ENCODE peak calls at places on chromosomes 7 and 10, in eight cellular contexts. O is GM12878, Q is breast epithelium, U is GM12892, Z is HCT116, K is HepG2, L is vagina, A is suprapubic skin. R is an unnamed sample.

GRCh38 chr7:152015600-152015999 is 9.9 kb upstream of the GALNT11 start:
- DNase-seq in O (no peak), Q (no peak), U (no peak), Z (no peak), K (no peak), L (no peak), A (no peak), R (no peak)

GRCh38 chr10:69786791-69787190 is 14.9 kb upstream of the COL13A1 start:
- DNase-seq in O (no peak), Q (no peak), U (no peak), Z (no peak), K (no peak), L (no peak), A (no peak), R (no peak)

GRCh38 chr10:69960606-69961167 is 92.0 kb upstream of the MACROH2A2 start:
- DNase-seq in O (no peak), Q (no peak), U (no peak), Z (no peak), K (no peak), L (peak; percentile 28), A (no peak), R (no peak)

GRCh38 chr10:94349327-94349726 is 13.4 kb downstream of the NOC3L start:
- DNase-seq in O (no peak), Q (no peak), U (no peak), Z (no peak), K (no peak), L (no peak), A (no peak), R (no peak)

GRCh38 chr7:105745681-105746330 is 130.6 kb downstream of the ATXN7L1 start:
- DNase-seq in O (no peak), Q (no peak), U (no peak), Z (no peak), K (no peak), L (no peak), A (no peak), R (no peak)

GRCh38 chr10:1706711-1707110 is 30.6 kb downstream of the ADARB2 start:
- DNase-seq in O (no peak), Q (no peak), U (no peak), Z (no peak), K (no peak), L (no peak), A (no peak), R (no peak)

GRCh38 chr10:117609095-117609821 is 66.7 kb downstream of the EMX2 start:
- DNase-seq in O (no peak), Q (no peak), U (no peak), Z (no peak), K (peak; percentile 36), L (no peak), A (no peak), R (no peak)

GRCh38 chr10:21950566-21950965 is 53.0 kb downstream of the DNAJC1 start:
- DNase-seq in O (no peak), Q (no peak), U (no peak), Z (no peak), K (no peak), L (no peak), A (no peak), R (no peak)

GRCh38 chr10:70162892-70163201 is 7.5 kb downstream of the SAR1A start:
- DNase-seq in O (peak; percentile 43), Q (no peak), U (no peak), Z (no peak), K (no peak), L (no peak), A (no peak), R (no peak)

GRCh38 chr7:80785961-80786360 is 132.9 kb downstream of the SEMA3C start:
- DNase-seq in O (no peak), Q (no peak), U (no peak), Z (no peak), K (no peak), L (no peak), A (no peak), R (no peak)

GRCh38 chr10:130401860-130402765 is 265.9 kb downstream of the GLRX3 start:
- DNase-seq in O (no peak), Q (no peak), U (no peak), Z (no peak), K (no peak), L (peak; percentile 87), A (no peak), R (no peak)

GRCh38 chr7:153432056-153432455 is 620.1 kb upstream of the DPP6 start:
- DNase-seq in O (no peak), Q (no peak), U (no peak), Z (no peak), K (no peak), L (no peak), A (no peak), R (no peak)

GRCh38 chr10:101818958-101819633 is 852 bp upstream of the OGA start:
- DNase-seq in O (no peak), Q (no peak), U (no peak), Z (no peak), K (peak; percentile 76), L (no peak), A (no peak), R (peak; percentile 83)

GRCh38 chr7:116404389-116404788 is 95.1 kb upstream of the CAV2 start:
- DNase-seq in O (no peak), Q (no peak), U (no peak), Z (no peak), K (no peak), L (no peak), A (no peak), R (no peak)

GRCh38 chr7:138243430-138243829 is 167.2 kb downstream of the AKR1D1 start:
- DNase-seq in O (no peak), Q (no peak), U (no peak), Z (no peak), K (peak; percentile 50), L (no peak), A (no peak), R (no peak)

GRCh38 chr10:5609952-5610616 is 56.3 kb downstream of the ASB13 start:
- DNase-seq in O (no peak), Q (no peak), U (no peak), Z (no peak), K (no peak), L (no peak), A (no peak), R (no peak)

GRCh38 chr10:1567152-1567551 is 170.2 kb downstream of the ADARB2 start:
- DNase-seq in O (no peak), Q (no peak), U (no peak), Z (no peak), K (no peak), L (no peak), A (no peak), R (peak; percentile 39)

GRCh38 chr7:126667742-126668366 is 584.9 kb downstream of the GRM8 start:
- DNase-seq in O (no peak), Q (no peak), U (no peak), Z (no peak), K (no peak), L (no peak), A (no peak), R (no peak)
- TF ChIP-seq POLR2A in O (no peak), Q (no peak), U (no peak), Z (no peak), K (no peak), L (no peak), A (no peak), R (no peak)

DNA sequence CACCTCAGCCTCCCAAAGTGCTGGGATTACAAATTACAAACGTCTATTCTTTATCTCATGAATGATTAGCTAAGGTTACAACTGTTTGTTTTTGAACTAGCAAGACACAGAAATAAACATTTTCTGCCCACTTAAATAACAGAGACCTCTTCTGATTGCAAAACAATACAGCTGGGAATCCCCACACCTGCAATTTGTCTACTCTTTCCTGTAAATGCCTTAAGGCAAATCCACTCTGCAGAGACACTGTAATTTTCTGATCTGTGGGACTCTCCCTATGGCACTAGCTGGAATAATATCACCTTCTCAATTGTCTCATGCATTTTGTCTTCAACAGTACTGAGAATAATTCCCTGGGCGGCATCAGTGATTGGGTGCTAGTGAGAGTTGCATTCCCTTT is 149.3 kb upstream of the FAM3C start:
- DNase-seq in O (no peak), Q (no peak), U (no peak), Z (no peak), K (no peak), L (no peak), A (no peak), R (no peak)
- TF ChIP-seq POLR2AphosphoS5 in O (no peak), Q (no peak), U (no peak), Z (no peak), K (no peak), L (no peak), A (no peak), R (no peak)

GRCh38 chr10:36788152-36788551 is 337.2 kb upstream of the ANKRD30A start:
- DNase-seq in O (no peak), Q (no peak), U (no peak), Z (no peak), K (no peak), L (no peak), A (no peak), R (no peak)
- TF ChIP-seq POLR2A in O (no peak), Q (no peak), U (no peak), Z (no peak), K (no peak), L (no peak), A (no peak), R (no peak)

GRCh38 chr7:139845443-139845805 is 16.4 kb downstream of the TBXAS1 start:
- DNase-seq in O (no peak), Q (no peak), U (no peak), Z (no peak), K (no peak), L (no peak), A (no peak), R (no peak)
- TF ChIP-seq POLR2AphosphoS5 in O (no peak), Q (no peak), U (no peak), Z (no peak), K (no peak), L (no peak), A (no peak), R (no peak)